ENCODE peak calls at places on chromosomes 3 and 15, in seven cellular contexts. C, Q, V, T, G, L and Z are unnamed samples.

GRCh38 chr3:143536817-143537535 is 311.3 kb downstream of the SLC9A9 start:
- DNase-seq in T (peak), C (no peak), L (peak), Q (no peak), G (no peak), V (no peak), Z (peak)

GRCh38 chr3:119530418-119530817 is 29.0 kb downstream of the CD80 start:
- DNase-seq in C (no peak), G (no peak), T (no peak), V (no peak), Q (no peak), L (no peak), Z (no peak)

GRCh38 chr3:143657391-143657790 is 190.9 kb downstream of the SLC9A9 start:
- DNase-seq in T (no peak), C (no peak), V (no peak), L (no peak), Q (no peak), G (no peak), Z (no peak)

GRCh38 chr3:44643024-44643423 is 5.5 kb upstream of the ZNF35 start:
- DNase-seq in L (no peak), T (no peak), V (no peak), Q (no peak), C (no peak), G (no peak), Z (no peak)

GRCh38 chr3:152270145-152270870 is 1.6 kb downstream of the MBNL1 start:
- DNase-seq in L (no peak), G (peak), C (no peak), T (peak), Q (no peak), V (no peak), Z (no peak)

GRCh38 chr3:23655749-23656148 is 150.0 kb upstream of the UBE2E1 start:
- DNase-seq in Q (no peak), G (no peak), L (no peak), C (no peak), V (no peak), T (no peak), Z (no peak)

GRCh38 chr15:73346735-73347312 is 21.9 kb downstream of the HCN4 start:
- DNase-seq in C (no peak), G (peak), L (peak), Q (peak), T (peak), V (no peak), Z (peak)

GRCh38 chr3:197847866-197848401 is 56.9 kb downstream of the LRCH3 start:
- DNase-seq in Q (no peak), G (no peak), T (no peak), L (no peak), C (peak), V (no peak), Z (no peak)

GRCh38 chr15:69531302-69532027 is 78.8 kb downstream of the RPLP1 start:
- DNase-seq in C (no peak), L (no peak), T (no peak), G (peak), V (no peak), Q (peak), Z (no peak)

GRCh38 chr3:123126051-123126450 is 59.2 kb downstream of the PDIA5 start:
- DNase-seq in V (no peak), C (no peak), Q (peak), L (no peak), T (no peak), G (peak), Z (no peak)

GRCh38 chr15:40957581-40958051 is 4.3 kb downstream of the CHAC1 start:
- DNase-seq in T (no peak), C (no peak), V (no peak), G (no peak), Q (no peak), L (no peak), Z (no peak)

GRCh38 chr3:50623840-50624474 is 7.0 kb downstream of the MAPKAPK3 start:
- DNase-seq in L (no peak), V (no peak), Q (no peak), T (no peak), C (peak), G (no peak), Z (no peak)

GRCh38 chr15:50753463-50753862 is 12.0 kb downstream of the SPPL2A start:
- DNase-seq in V (no peak), G (no peak), Q (no peak), T (no peak), L (no peak), C (no peak), Z (no peak)

GRCh38 chr3:183306798-183307671 is 54.0 kb downstream of the B3GNT5 start:
- DNase-seq in Q (no peak), T (peak), G (no peak), C (peak), V (no peak), L (peak), Z (no peak)
- H3K4me3 ChIP-seq in Q (no peak), T (no peak), G (no peak), C (no peak), V (no peak), L (no peak), Z (no peak)

GRCh38 chr3:172103724-172104123 is 64.3 kb downstream of the FNDC3B start:
- DNase-seq in G (no peak), Q (no peak), C (no peak), V (peak), T (peak), L (peak), Z (no peak)

GRCh38 chr3:172106989-172107388 is 67.6 kb downstream of the FNDC3B start:
- DNase-seq in T (no peak), L (no peak), C (peak), Q (no peak), G (no peak), V (no peak), Z (no peak)

GRCh38 chr3:172107403-172107802 is 68.0 kb downstream of the FNDC3B start:
- DNase-seq in Q (no peak), V (no peak), G (no peak), L (no peak), T (no peak), C (peak), Z (no peak)

GRCh38 chr3:172104471-172105072 is 65.2 kb downstream of the FNDC3B start:
- DNase-seq in G (peak), V (no peak), T (peak), C (no peak), L (peak), Q (peak), Z (no peak)

DNA sequence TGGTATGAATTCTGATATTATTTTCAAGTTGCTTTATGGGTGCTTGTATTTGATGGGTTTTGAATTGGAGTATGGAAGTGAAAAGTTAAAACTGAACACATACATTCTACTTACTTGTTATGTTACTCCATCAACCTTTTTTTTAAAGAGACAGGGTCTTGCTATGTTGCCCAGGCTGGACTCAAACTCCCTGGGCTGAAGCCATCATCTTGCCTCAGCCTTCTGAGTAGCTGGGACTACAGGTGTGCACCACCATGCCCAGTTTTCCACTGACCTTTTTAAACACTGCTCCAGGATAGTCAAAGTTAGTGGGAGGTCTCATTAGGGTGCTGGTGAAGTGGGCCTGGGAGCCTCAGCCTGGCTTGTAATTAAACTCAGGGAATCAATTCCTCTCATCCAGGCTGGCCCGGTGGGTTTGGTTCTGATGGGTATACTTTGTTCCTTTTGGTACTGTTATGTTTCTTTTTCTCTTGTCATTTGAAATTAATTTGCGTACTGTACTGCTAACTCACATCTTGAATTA is 66.7 kb downstream of the FNDC3B start:
- DNase-seq in L (no peak), Q (no peak), V (no peak), C (no peak), T (no peak), G (no peak), Z (no peak)
- H3K4me3 ChIP-seq in L (no peak), Q (no peak), V (no peak), C (no peak), T (no peak), G (no peak), Z (no peak)

GRCh38 chr3:128493221-128494151 is 485 bp upstream of the GATA2 start:
- DNase-seq in C (no peak), T (no peak), G (peak), V (no peak), L (no peak), Q (no peak), Z (no peak)
- H3K4me3 ChIP-seq in C (no peak), T (no peak), G (peak), V (peak), L (no peak), Q (peak), Z (peak)

GRCh38 chr3:98398513-98398912 is 8.0 kb downstream of the OR5K3 start:
- DNase-seq in Q (peak), V (no peak), T (no peak), C (no peak), L (no peak), G (no peak), Z (no peak)
- H3K4me3 ChIP-seq in Q (no peak), V (no peak), T (no peak), C (no peak), L (no peak), G (no peak), Z (no peak)

GRCh38 chr3:194575484-194576210 is 57.6 kb downstream of the TMEM44 start:
- DNase-seq in C (no peak), L (no peak), Q (peak), T (peak), V (no peak), G (no peak), Z (no peak)
- H3K4me3 ChIP-seq in C (no peak), L (no peak), Q (no peak), T (no peak), V (no peak), G (no peak), Z (no peak)

GRCh38 chr3:172752651-172753050 is 2.1 kb downstream of the ECT2 start:
- DNase-seq in L (no peak), C (no peak), Q (no peak), V (no peak), T (no peak), G (no peak), Z (no peak)
- H3K4me3 ChIP-seq in L (no peak), C (no peak), Q (no peak), V (no peak), T (no peak), G (peak), Z (peak)

DNA sequence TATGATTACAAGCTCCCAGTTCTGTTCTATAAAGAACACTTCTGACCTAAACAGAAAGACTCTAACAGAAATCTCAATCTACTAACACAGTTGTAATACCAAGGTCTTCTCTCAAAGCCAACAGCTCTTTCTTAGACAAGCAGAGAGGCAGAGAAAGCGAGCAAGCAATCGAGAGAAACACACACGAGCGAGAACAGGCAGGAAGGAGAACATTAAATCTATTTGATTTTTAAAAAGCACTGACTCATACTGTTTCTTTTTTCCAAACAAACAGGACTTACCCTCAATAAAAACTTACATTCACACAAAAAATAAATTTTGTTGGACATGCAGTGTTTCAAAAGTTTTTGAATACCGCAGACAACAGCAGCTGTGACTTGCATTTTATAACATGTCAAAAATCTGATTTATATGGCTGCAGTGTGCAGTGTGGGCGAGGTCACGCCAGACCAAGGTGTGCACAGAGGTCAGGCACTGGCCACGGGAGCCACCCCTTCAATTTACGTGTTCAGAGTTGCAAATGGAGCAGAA is at the start of gene NRG4:
- DNase-seq in Q (no peak), G (no peak), C (peak), T (peak), V (no peak), L (peak), Z (no peak)
- H3K4me3 ChIP-seq in Q (no peak), G (no peak), C (peak), T (no peak), V (no peak), L (peak), Z (no peak)

GRCh38 chr15:62068787-62069170 is 2.0 kb downstream of the C2CD4A start:
- DNase-seq in C (no peak), Q (no peak), T (peak), G (no peak), L (peak), V (no peak), Z (no peak)

GRCh38 chr15:62067448-62068044 is 769 bp downstream of the C2CD4A start:
- DNase-seq in T (peak), V (no peak), G (peak), C (peak), L (peak), Q (peak), Z (no peak)

GRCh38 chr15:62066663-62067447 is at the start of gene C2CD4A:
- DNase-seq in T (peak), C (peak), L (peak), G (peak), V (no peak), Q (peak), Z (no peak)

GRCh38 chr15:62069551-62069950 is 2.8 kb downstream of the C2CD4A start:
- DNase-seq in L (no peak), Q (no peak), G (no peak), C (no peak), T (no peak), V (no peak), Z (no peak)

DNA sequence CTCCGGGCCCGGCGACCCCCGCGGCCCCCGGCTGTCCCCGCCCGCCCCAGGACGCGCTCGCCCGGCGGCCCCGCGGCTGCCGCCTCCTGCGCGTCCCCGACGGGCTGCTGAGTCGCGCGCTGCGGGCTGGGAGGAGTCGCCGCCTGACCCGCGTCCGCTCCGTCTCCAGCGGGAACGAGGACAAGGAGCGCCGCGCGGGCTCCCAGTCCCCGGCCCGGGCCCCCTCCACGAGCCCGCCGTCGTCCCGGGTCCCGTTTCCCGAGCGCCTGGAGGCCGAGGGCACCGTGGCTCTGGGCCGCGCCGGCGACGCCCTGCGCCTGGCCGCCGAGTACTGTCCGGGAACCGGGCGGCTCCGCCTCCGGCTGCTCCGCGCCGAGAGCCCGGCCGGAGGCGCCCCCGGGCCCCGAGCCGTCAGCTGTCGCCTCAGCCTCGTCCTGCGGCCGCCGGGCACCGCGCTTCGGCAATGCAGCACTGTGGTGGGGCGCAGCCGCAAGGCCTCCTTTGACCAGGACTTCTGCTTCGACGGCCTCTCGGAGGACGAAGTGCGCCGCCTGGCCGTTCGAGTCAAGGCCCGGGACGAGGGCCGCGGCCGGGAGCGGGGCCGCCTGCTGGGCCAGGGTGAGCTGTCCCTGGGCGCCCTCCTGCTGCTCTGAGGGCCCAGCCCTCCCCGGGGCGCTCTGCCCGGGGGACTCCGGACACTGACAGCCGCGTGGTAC is 1.5 kb downstream of the C2CD4A start:
- DNase-seq in L (peak), C (peak), Q (peak), G (peak), T (peak), V (no peak), Z (no peak)
- H3K4me3 ChIP-seq in L (peak), C (peak), Q (peak), G (peak), T (peak), V (peak), Z (peak)

DNA sequence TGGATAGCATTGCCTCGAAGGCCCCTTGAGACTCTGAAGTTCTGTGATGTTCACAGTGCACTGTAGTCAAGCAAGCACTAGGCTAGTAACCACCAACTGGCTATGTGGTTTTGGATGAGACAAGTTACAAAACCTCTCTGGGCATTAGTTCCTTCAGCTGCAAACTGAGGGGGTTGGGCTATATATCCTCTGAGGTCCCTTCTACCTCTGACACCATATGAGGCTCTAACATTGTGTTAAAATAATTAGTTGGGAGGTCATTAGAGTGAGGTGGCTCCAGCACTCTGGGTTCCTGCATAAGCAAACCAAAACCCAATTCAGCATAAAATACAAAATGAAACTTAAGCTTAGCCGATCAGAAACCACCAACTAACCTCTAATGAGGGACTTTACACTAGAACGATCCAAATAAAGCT is 209.5 kb upstream of the LRRN1 start:
- DNase-seq in T (no peak), L (no peak), C (peak), Q (no peak), G (no peak), V (no peak), Z (no peak)
- H3K4me3 ChIP-seq in T (no peak), L (no peak), C (no peak), Q (no peak), G (no peak), V (no peak), Z (no peak)

DNA sequence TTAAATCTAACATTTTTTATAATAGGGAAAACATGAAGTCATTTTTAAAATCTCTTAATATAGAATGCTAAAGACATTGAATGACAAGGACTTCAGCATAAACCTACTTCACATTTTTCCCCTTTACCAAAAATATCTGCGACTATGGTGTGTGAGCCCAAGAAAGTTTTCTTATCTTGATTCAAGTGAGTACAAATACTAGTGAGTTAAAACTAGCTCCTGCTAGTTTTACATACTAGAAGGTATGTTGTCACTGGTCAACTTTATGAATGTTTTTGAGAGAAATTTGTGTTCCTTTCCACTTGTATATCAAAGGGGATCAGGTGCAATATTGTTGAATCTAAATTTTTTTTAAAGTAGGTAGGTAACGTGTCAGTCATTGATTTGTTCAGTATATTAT is 152.4 kb upstream of the CGNL1 start:
- DNase-seq in G (no peak), Q (no peak), V (no peak), T (no peak), C (no peak), L (no peak), Z (no peak)
- H3K4me3 ChIP-seq in G (no peak), Q (no peak), V (no peak), T (no peak), C (no peak), L (no peak), Z (no peak)